ENCODE peak calls at places on chromosomes 7 and 10, in ten cellular contexts. One of them, this sample, is unnamed.
A peak's percentile ranks its signal among the peaks of the same experiment; 100 is the strongest.

GRCh38 chr10:31368724-31369123 is 49.7 kb downstream of the ZEB1 start:
- DNase-seq in DMS 273 treated with DMSO at 0.1 percent for 48 hours: no peak
- DNase-seq in T-helper 2 cell: no peak
- DNase-seq in fibroblast of lung: peak; percentile 20
- DNase-seq in immature natural killer cell: no peak
- DNase-seq in BJ: no peak
- DNase-seq in memory B cell: no peak
- DNase-seq in activated CD4-positive, alpha-beta T cell treated with anti-CD3 and anti-CD28 coated beads for 1 hour: no peak
- DNase-seq in lung: no peak
- DNase-seq in bronchial epithelial cell: no peak
- DNase-seq in this sample: no peak

GRCh38 chr10:124701435-124701834 is 42.7 kb downstream of the FAM53B start:
- DNase-seq in DMS 273 treated with DMSO at 0.1 percent for 48 hours: no peak
- DNase-seq in T-helper 2 cell: no peak
- DNase-seq in fibroblast of lung: peak; percentile 93
- DNase-seq in immature natural killer cell: no peak
- DNase-seq in BJ: no peak
- DNase-seq in memory B cell: no peak
- DNase-seq in activated CD4-positive, alpha-beta T cell treated with anti-CD3 and anti-CD28 coated beads for 1 hour: no peak
- DNase-seq in lung: peak; percentile 83
- DNase-seq in bronchial epithelial cell: no peak
- DNase-seq in this sample: peak; percentile 11

GRCh38 chr10:98344589-98345038 is 70.4 kb downstream of the PYROXD2 start:
- DNase-seq in DMS 273 treated with DMSO at 0.1 percent for 48 hours: no peak
- DNase-seq in T-helper 2 cell: no peak
- DNase-seq in fibroblast of lung: peak; percentile 96
- DNase-seq in immature natural killer cell: no peak
- DNase-seq in BJ: no peak
- DNase-seq in memory B cell: no peak
- DNase-seq in activated CD4-positive, alpha-beta T cell treated with anti-CD3 and anti-CD28 coated beads for 1 hour: no peak
- DNase-seq in lung: peak; percentile 76
- DNase-seq in bronchial epithelial cell: peak; percentile 30
- DNase-seq in this sample: peak; percentile 42

GRCh38 chr7:110573862-110574528 is 516.9 kb upstream of the LRRN3 start:
- DNase-seq in DMS 273 treated with DMSO at 0.1 percent for 48 hours: peak; percentile 37
- DNase-seq in T-helper 2 cell: no peak
- DNase-seq in fibroblast of lung: peak; percentile 53
- DNase-seq in immature natural killer cell: no peak
- DNase-seq in BJ: peak; percentile 61
- DNase-seq in memory B cell: no peak
- DNase-seq in activated CD4-positive, alpha-beta T cell treated with anti-CD3 and anti-CD28 coated beads for 1 hour: no peak
- DNase-seq in lung: no peak
- DNase-seq in bronchial epithelial cell: peak; percentile 89
- DNase-seq in this sample: peak; percentile 85

GRCh38 chr7:93923291-93923690 is 1.8 kb downstream of the GNG11 start:
- DNase-seq in DMS 273 treated with DMSO at 0.1 percent for 48 hours: no peak
- DNase-seq in T-helper 2 cell: no peak
- DNase-seq in fibroblast of lung: peak; percentile 32
- DNase-seq in immature natural killer cell: no peak
- DNase-seq in BJ: no peak
- DNase-seq in memory B cell: no peak
- DNase-seq in activated CD4-positive, alpha-beta T cell treated with anti-CD3 and anti-CD28 coated beads for 1 hour: no peak
- DNase-seq in lung: no peak
- DNase-seq in bronchial epithelial cell: no peak
- DNase-seq in this sample: no peak

GRCh38 chr7:81845628-81846259 is 75.9 kb upstream of the HGF start:
- DNase-seq in DMS 273 treated with DMSO at 0.1 percent for 48 hours: no peak
- DNase-seq in T-helper 2 cell: no peak
- DNase-seq in fibroblast of lung: peak; percentile 24
- DNase-seq in immature natural killer cell: no peak
- DNase-seq in BJ: no peak
- DNase-seq in memory B cell: no peak
- DNase-seq in activated CD4-positive, alpha-beta T cell treated with anti-CD3 and anti-CD28 coated beads for 1 hour: no peak
- DNase-seq in lung: no peak
- DNase-seq in bronchial epithelial cell: no peak
- DNase-seq in this sample: no peak

GRCh38 chr7:359776-360361 is 69.9 kb downstream of the FOXL3 start:
- DNase-seq in DMS 273 treated with DMSO at 0.1 percent for 48 hours: no peak
- DNase-seq in T-helper 2 cell: no peak
- DNase-seq in fibroblast of lung: no peak
- DNase-seq in immature natural killer cell: no peak
- DNase-seq in BJ: no peak
- DNase-seq in memory B cell: no peak
- DNase-seq in activated CD4-positive, alpha-beta T cell treated with anti-CD3 and anti-CD28 coated beads for 1 hour: no peak
- DNase-seq in lung: no peak
- DNase-seq in bronchial epithelial cell: no peak
- DNase-seq in this sample: no peak

GRCh38 chr10:86968271-86968993 is at the start of gene ADIRF:
- DNase-seq in DMS 273 treated with DMSO at 0.1 percent for 48 hours: no peak
- DNase-seq in T-helper 2 cell: no peak
- DNase-seq in fibroblast of lung: no peak
- DNase-seq in immature natural killer cell: no peak
- DNase-seq in BJ: no peak
- DNase-seq in memory B cell: no peak
- DNase-seq in activated CD4-positive, alpha-beta T cell treated with anti-CD3 and anti-CD28 coated beads for 1 hour: no peak
- DNase-seq in lung: peak; percentile 75
- DNase-seq in bronchial epithelial cell: peak; percentile 80
- DNase-seq in this sample: no peak

GRCh38 chr10:77837248-77837924 is 89.2 kb downstream of the DLG5 start:
- DNase-seq in DMS 273 treated with DMSO at 0.1 percent for 48 hours: peak; percentile 48
- DNase-seq in T-helper 2 cell: no peak
- DNase-seq in fibroblast of lung: peak; percentile 39
- DNase-seq in immature natural killer cell: peak; percentile 26
- DNase-seq in BJ: no peak
- DNase-seq in memory B cell: peak; percentile 33
- DNase-seq in activated CD4-positive, alpha-beta T cell treated with anti-CD3 and anti-CD28 coated beads for 1 hour: peak; percentile 32
- DNase-seq in lung: no peak
- DNase-seq in bronchial epithelial cell: peak; percentile 53
- DNase-seq in this sample: peak; percentile 41

GRCh38 chr7:21869785-21870402 is 75.8 kb downstream of the CDCA7L start:
- DNase-seq in DMS 273 treated with DMSO at 0.1 percent for 48 hours: no peak
- DNase-seq in T-helper 2 cell: no peak
- DNase-seq in fibroblast of lung: no peak
- DNase-seq in immature natural killer cell: no peak
- DNase-seq in BJ: no peak
- DNase-seq in memory B cell: no peak
- DNase-seq in activated CD4-positive, alpha-beta T cell treated with anti-CD3 and anti-CD28 coated beads for 1 hour: no peak
- DNase-seq in lung: no peak
- DNase-seq in bronchial epithelial cell: peak; percentile 26
- DNase-seq in this sample: no peak

This sample was measured in AG04450.